ENCODE peak calls at places on chromosomes 3 and 15, in eight cellular contexts. Z, R, D, H, L, C, U and O are unnamed samples.
A peak's percentile ranks its signal among the peaks of the same experiment; 100 is the strongest.

GRCh38 chr3:187694801-187695200 is 7.6 kb downstream of the RTP2 start:
- DNase-seq in Z (no peak), R (no peak), D (no peak), H (no peak), L (peak; percentile 20), C (no peak), U (no peak), O (no peak)

GRCh38 chr15:86751116-86751515 is 671.4 kb downstream of the AGBL1 start:
- DNase-seq in Z (no peak), R (no peak), D (no peak), H (no peak), L (no peak), C (no peak), U (no peak), O (no peak)

GRCh38 chr15:48144889-48145288 is 24.1 kb downstream of the SLC24A5 start:
- DNase-seq in Z (no peak), R (no peak), D (no peak), H (peak; percentile 8), L (peak; percentile 17), C (no peak), U (no peak), O (peak; percentile 8)

GRCh38 chr3:138547342-138547975 is 46.6 kb downstream of the CEP70 start:
- DNase-seq in Z (peak; percentile 69), R (no peak), D (no peak), H (no peak), L (no peak), C (no peak), U (no peak), O (no peak)

GRCh38 chr3:172685331-172686214 is 25.3 kb downstream of the NCEH1 start:
- DNase-seq in Z (peak; percentile 84), R (no peak), D (no peak), H (no peak), L (peak; percentile 61), C (no peak), U (no peak), O (no peak)

GRCh38 chr15:65086680-65087111 is 10.2 kb downstream of the KBTBD13 start:
- DNase-seq in Z (peak; percentile 29), R (no peak), D (no peak), H (no peak), L (no peak), C (no peak), U (no peak), O (no peak)

GRCh38 chr3:21390136-21390535 is 360.9 kb downstream of the ZNF385D start:
- DNase-seq in Z (peak; percentile 54), R (no peak), D (no peak), H (no peak), L (no peak), C (no peak), U (no peak), O (peak; percentile 6)

GRCh38 chr3:56921573-56922571 is 120.1 kb upstream of the ARHGEF3 start:
- DNase-seq in Z (no peak), R (no peak), D (no peak), H (peak; percentile 69), L (peak; percentile 79), C (no peak), U (no peak), O (peak; percentile 78)

GRCh38 chr3:59480486-59480995 is 430.7 kb upstream of the CFAP20DC start:
- DNase-seq in Z (peak; percentile 70), R (no peak), D (no peak), H (no peak), L (peak; percentile 73), C (peak; percentile 16), U (no peak), O (peak; percentile 40)

GRCh38 chr3:124620600-124621063 is 109.6 kb upstream of the UMPS start:
- DNase-seq in Z (no peak), R (peak; percentile 28), D (peak; percentile 83), H (peak; percentile 29), L (peak; percentile 53), C (peak; percentile 57), U (no peak), O (no peak)

GRCh38 chr3:178479860-178480259 is 56.4 kb upstream of the KCNMB2 start:
- DNase-seq in Z (no peak), R (no peak), D (no peak), H (no peak), L (no peak), C (no peak), U (no peak), O (no peak)

GRCh38 chr3:181009225-181009624 is 19.7 kb upstream of the DNAJC19 start:
- DNase-seq in Z (no peak), R (no peak), D (no peak), H (no peak), L (no peak), C (no peak), U (no peak), O (no peak)

GRCh38 chr15:80996247-80996646 is 4.5 kb upstream of the TLNRD1 start:
- DNase-seq in Z (peak; percentile 14), R (no peak), D (peak; percentile 44), H (peak; percentile 44), L (no peak), C (no peak), U (no peak), O (peak; percentile 25)

GRCh38 chr3:138439646-138440045 is 5.2 kb downstream of the ESYT3 start:
- DNase-seq in Z (no peak), R (no peak), D (no peak), H (no peak), L (no peak), C (no peak), U (no peak), O (no peak)

GRCh38 chr3:194312743-194313281 is 38.3 kb downstream of the CPN2 start:
- DNase-seq in Z (no peak), R (peak; percentile 78), D (peak; percentile 48), H (no peak), L (peak; percentile 84), C (peak; percentile 42), U (no peak), O (peak; percentile 42)

GRCh38 chr3:126100216-126100615 is 16.3 kb upstream of the SLC41A3 start:
- DNase-seq in Z (no peak), R (no peak), D (no peak), H (no peak), L (no peak), C (no peak), U (no peak), O (no peak)

GRCh38 chr3:59759298-59760169 is 709.7 kb upstream of the CFAP20DC start:
- DNase-seq in Z (peak; percentile 59), R (peak; percentile 24), D (no peak), H (no peak), L (no peak), C (no peak), U (no peak), O (no peak)

GRCh38 chr3:131031660-131032059 is 5.0 kb downstream of the NEK11 start:
- DNase-seq in Z (no peak), R (no peak), D (no peak), H (no peak), L (no peak), C (no peak), U (no peak), O (no peak)

GRCh38 chr3:131036986-131037385 is 10.3 kb downstream of the NEK11 start:
- DNase-seq in Z (no peak), R (no peak), D (no peak), H (no peak), L (no peak), C (no peak), U (no peak), O (no peak)

GRCh38 chr3:131033480-131034080 is 6.9 kb downstream of the NEK11 start:
- DNase-seq in Z (peak; percentile 31), R (no peak), D (peak; percentile 18), H (peak; percentile 69), L (peak; percentile 51), C (no peak), U (peak; percentile 50), O (peak; percentile 46)

GRCh38 chr3:131038326-131038725 is 11.6 kb downstream of the NEK11 start:
- DNase-seq in Z (no peak), R (no peak), D (no peak), H (no peak), L (no peak), C (no peak), U (no peak), O (no peak)

DNA sequence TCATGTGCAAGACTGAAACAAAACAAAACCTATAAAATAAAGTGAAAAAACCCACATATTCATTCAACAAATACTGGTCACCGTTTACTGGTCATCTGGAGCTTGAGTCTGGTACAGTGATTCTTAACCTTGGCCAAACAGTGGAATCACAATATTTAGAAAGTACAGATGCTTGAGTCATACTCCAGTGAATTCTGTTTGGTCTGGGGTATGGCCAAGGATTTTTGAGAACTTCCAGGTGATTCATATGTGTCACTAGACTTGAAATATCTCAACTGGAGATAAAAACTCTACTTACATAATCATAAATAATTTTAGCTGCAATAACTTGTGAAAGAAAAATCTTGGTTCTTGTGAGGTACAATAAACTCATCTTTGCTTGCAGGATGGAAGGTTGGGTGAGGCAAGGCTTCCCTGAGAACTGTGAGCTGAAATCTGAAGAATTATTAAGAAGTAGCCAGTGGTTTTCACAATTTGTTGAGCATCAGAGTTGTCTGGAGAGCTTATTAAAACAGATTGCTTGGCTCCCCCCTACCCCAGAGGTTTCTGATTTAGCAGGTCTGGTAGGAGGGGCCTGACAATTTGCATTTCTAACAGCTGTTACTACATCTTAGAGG is 9.6 kb downstream of the NEK11 start:
- DNase-seq in Z (peak; percentile 58), R (no peak), D (no peak), H (no peak), L (peak; percentile 13), C (no peak), U (no peak), O (no peak)
- H3K27ac ChIP-seq in Z (no peak overlapping the region), R (no peak overlapping the region), D (no peak overlapping the region), H (no peak overlapping the region), L (no peak overlapping the region), C (no peak overlapping the region), U (no peak overlapping the region), O (no peak overlapping the region)

GRCh38 chr3:69585472-69585871 is 153.8 kb upstream of the MITF start:
- DNase-seq in Z (no peak), R (no peak), D (no peak), H (no peak), L (no peak), C (no peak), U (no peak), O (no peak)

GRCh38 chr3:69588170-69588569 is 151.1 kb upstream of the MITF start:
- DNase-seq in Z (no peak), R (no peak), D (no peak), H (no peak), L (no peak), C (no peak), U (no peak), O (no peak)
- H3K9me3 ChIP-seq in Z (no peaks in the 10 kb centered on the region), R (peaks cover 25% of the 10 kb centered on the region), D (no peaks in the 10 kb centered on the region), H (no peaks in the 10 kb centered on the region), L (peaks cover 29% of the 10 kb centered on the region), C (no peaks in the 10 kb centered on the region), U (no peaks in the 10 kb centered on the region), O (no peaks in the 10 kb centered on the region)

GRCh38 chr3:149086232-149086988 is at the start of gene HLTF:
- DNase-seq in Z (peak; percentile 97), R (peak; percentile 95), D (peak; percentile 97), H (peak; percentile 95), L (peak; percentile 99), C (peak; percentile 94), U (peak; percentile 96), O (peak; percentile 95)
- H3K4me3 ChIP-seq in Z (peak within 1 kb of the TSS; percentile 79), R (peak within 1 kb of the TSS; percentile 72), D (peak within 1 kb of the TSS; percentile 62), H (peak within 1 kb of the TSS; percentile 83), L (peak within 1 kb of the TSS; percentile 95), C (peak within 1 kb of the TSS; percentile 42), U (peak within 1 kb of the TSS; percentile 75), O (peak within 1 kb of the TSS; percentile 69)

GRCh38 chr15:40600956-40601355 is 6.9 kb downstream of the KNL1 start:
- DNase-seq in Z (no peak), R (no peak), D (no peak), H (no peak), L (no peak), C (no peak), U (no peak), O (no peak)
- H3K27ac ChIP-seq in Z (no peak overlapping the region), R (no peak overlapping the region), D (no peak overlapping the region), H (no peak overlapping the region), L (no peak overlapping the region), C (no peak overlapping the region), U (no peak overlapping the region), O (no peak overlapping the region)